ENCODE peak calls at places on chromosomes 16 and 17, in six cellular contexts. K is NCI-H526; Z is stimulated activated CD8-positive, alpha-beta memory T cell treated with anti-CD3 and anti-CD28 coated beads, Interleukin-12 subunit alpha, Interleukin-12 subunit beta, amount 100 ng/mL, for 1 hour; G is GM12891; W is NCI-H1417; R is Caco-2. H is an unnamed sample.

GRCh38 chr17:82246365-82247174 is 17.7 kb downstream of the SLC16A3 start:
- DNase-seq in K (no peak), R (no peak), Z (no peak), G (no peak), W (no peak), H (no peak)

GRCh38 chr16:11208916-11209665 is 46.9 kb downstream of the SOCS1 start:
- DNase-seq in G (no peak), Z (no peak), R (no peak), K (no peak), W (no peak), H (no peak)

GRCh38 chr16:8458481-8458880 is 131.8 kb downstream of the TMEM114 start:
- DNase-seq in Z (no peak), W (no peak), R (peak), G (no peak), K (no peak), H (no peak)

GRCh38 chr16:48383877-48384304 is 1.3 kb downstream of the SIAH1 start:
- DNase-seq in Z (no peak), K (peak), R (peak), W (peak), G (no peak), H (no peak)

GRCh38 chr17:40382251-40382650 is 17.7 kb upstream of the GJD3 start:
- DNase-seq in Z (no peak), R (no peak), G (no peak), W (no peak), K (no peak), H (no peak)

GRCh38 chr17:18018411-18018921 is 20.5 kb downstream of the ATPAF2 start:
- DNase-seq in Z (no peak), K (no peak), G (no peak), W (no peak), R (no peak), H (no peak)

GRCh38 chr16:49491736-49492089 is 118.1 kb downstream of the C16orf78 start:
- DNase-seq in Z (no peak), R (peak), K (no peak), G (no peak), W (no peak), H (no peak)

GRCh38 chr17:78315355-78316114 is 44.3 kb downstream of the SOCS3 start:
- DNase-seq in K (no peak), G (no peak), W (peak), R (peak), Z (peak), H (no peak)

GRCh38 chr17:75693500-75694481 is 26.7 kb downstream of the SAP30BP start:
- DNase-seq in K (no peak), W (no peak), R (no peak), G (no peak), Z (no peak), H (no peak)

GRCh38 chr17:44558349-44559287 is 1.3 kb downstream of the FZD2 start:
- DNase-seq in W (no peak), Z (no peak), R (no peak), G (no peak), K (no peak), H (no peak)

GRCh38 chr17:21376585-21376834 is 353 bp downstream of the KCNJ12 start:
- DNase-seq in G (no peak), K (no peak), W (no peak), R (no peak), Z (no peak), H (no peak)

GRCh38 chr17:58415371-58416055 is 1.8 kb downstream of the RNF43 start:
- DNase-seq in R (peak), K (peak), W (peak), G (no peak), Z (no peak), H (no peak)

GRCh38 chr17:30956764-30957374 is 14.0 kb upstream of the RNF135 start:
- DNase-seq in Z (no peak), G (no peak), R (no peak), K (no peak), W (no peak), H (no peak)

GRCh38 chr17:71110326-71110725 is 941.0 kb downstream of the KCNJ2 start:
- DNase-seq in Z (no peak), G (no peak), K (no peak), W (no peak), R (no peak), H (no peak)

GRCh38 chr17:57279432-57279831 is 23.1 kb downstream of the MSI2 start:
- DNase-seq in K (no peak), W (no peak), R (no peak), G (no peak), Z (no peak), H (no peak)

GRCh38 chr17:81049973-81050551 is 15.1 kb downstream of the BAIAP2 start:
- DNase-seq in K (no peak), G (no peak), Z (no peak), R (no peak), W (no peak), H (no peak)

GRCh38 chr17:45247429-45248131 is 14.3 kb downstream of the SPATA32 start:
- DNase-seq in R (peak), K (peak), G (peak), W (peak), Z (peak), H (peak)

GRCh38 chr17:45997624-45998023 is 1.4 kb upstream of the STH start:
- DNase-seq in G (no peak), R (no peak), Z (no peak), K (no peak), W (no peak), H (no peak)

GRCh38 chr17:13024526-13025263 is 6.9 kb upstream of the ELAC2 start:
- DNase-seq in Z (peak), W (peak), K (no peak), R (peak), G (peak), H (no peak)

GRCh38 chr17:36142230-36142629 is 34.2 kb downstream of the TBC1D3B start:
- DNase-seq in R (no peak), K (no peak), G (no peak), W (no peak), Z (no peak), H (no peak)

GRCh38 chr16:543301-544164 is 16.0 kb downstream of the CAPN15 start:
- DNase-seq in R (no peak), G (no peak), Z (no peak), W (no peak), K (no peak), H (no peak)

GRCh38 chr17:67221062-67221998 is 23.7 kb downstream of the HELZ start:
- DNase-seq in R (peak), G (no peak), Z (no peak), K (no peak), W (peak), H (no peak)

GRCh38 chr17:40329981-40330794 is 21.2 kb downstream of the RARA start:
- DNase-seq in R (no peak), Z (no peak), W (peak), G (no peak), K (no peak), H (peak)

GRCh38 chr17:61770752-61771533 is 92.4 kb downstream of the BRIP1 start:
- DNase-seq in K (no peak), W (no peak), R (no peak), Z (no peak), G (no peak), H (no peak)

GRCh38 chr16:78288915-78289314 is 189.5 kb downstream of the WWOX start:
- DNase-seq in W (no peak), K (no peak), R (no peak), G (no peak), Z (no peak), H (no peak)